ENCODE peak calls at places on chromosomes 3 and 15, in seven cellular contexts. G, V, W, T, Y, J and F are unnamed samples.

GRCh38 chr15:64004582-64004981 is 41.7 kb downstream of the DAPK2 start:
- DNase-seq in G (peak), V (no peak), W (no peak), T (no peak), Y (no peak), J (peak), F (no peak)

GRCh38 chr3:37991823-37992222 is 1.2 kb downstream of the VILL start:
- DNase-seq in G (no peak), V (no peak), W (no peak), T (no peak), Y (no peak), J (no peak), F (no peak)

GRCh38 chr3:112358311-112358780 is 25.4 kb downstream of the CD200 start:
- DNase-seq in G (no peak), V (no peak), W (no peak), T (no peak), Y (no peak), J (peak), F (no peak)

GRCh38 chr3:13703071-13703470 is 154.1 kb downstream of the FBLN2 start:
- DNase-seq in G (no peak), V (no peak), W (no peak), T (no peak), Y (no peak), J (no peak), F (no peak)

GRCh38 chr3:132879651-132880050 is 157.4 kb upstream of the NPHP3 start:
- DNase-seq in G (no peak), V (no peak), W (no peak), T (no peak), Y (no peak), J (no peak), F (no peak)

GRCh38 chr15:74378853-74379252 is 11.4 kb upstream of the CYP11A1 start:
- DNase-seq in G (no peak), V (no peak), W (no peak), T (no peak), Y (no peak), J (peak), F (peak)

GRCh38 chr15:48644498-48644826 is 1.0 kb downstream of the FBN1 start:
- DNase-seq in G (no peak), V (no peak), W (no peak), T (no peak), Y (no peak), J (peak), F (no peak)

GRCh38 chr15:59299919-59300617 is 72.6 kb downstream of the MYO1E start:
- DNase-seq in G (peak), V (peak), W (peak), T (no peak), Y (no peak), J (peak), F (peak)

GRCh38 chr15:92808611-92809063 is 91.5 kb upstream of the CHD2 start:
- DNase-seq in G (no peak), V (no peak), W (no peak), T (no peak), Y (no peak), J (no peak), F (peak)

GRCh38 chr15:48064435-48064834 is 56.4 kb upstream of the SLC24A5 start:
- DNase-seq in G (peak), V (no peak), W (no peak), T (no peak), Y (no peak), J (peak), F (no peak)

GRCh38 chr3:122515856-122516255 is 1.1 kb upstream of the KPNA1 start:
- DNase-seq in G (no peak), V (no peak), W (no peak), T (no peak), Y (no peak), J (no peak), F (no peak)

GRCh38 chr15:67543348-67543718 is 830 bp downstream of the MAP2K5 start:
- DNase-seq in G (no peak), V (no peak), W (peak), T (no peak), Y (no peak), J (peak), F (no peak)

GRCh38 chr3:197513953-197514785 is 41.6 kb downstream of the BDH1 start:
- DNase-seq in G (no peak), V (no peak), W (no peak), T (no peak), Y (no peak), J (no peak), F (no peak)

GRCh38 chr15:67884514-67885225 is 44.8 kb upstream of the RNU6-1 start:
- DNase-seq in G (peak), V (peak), W (peak), T (peak), Y (peak), J (peak), F (peak)

GRCh38 chr15:48976444-48977088 is 12.8 kb upstream of the SHC4 start:
- DNase-seq in G (no peak), V (no peak), W (no peak), T (no peak), Y (no peak), J (no peak), F (no peak)

GRCh38 chr3:121269389-121269788 is 276.4 kb downstream of the POLQ start:
- DNase-seq in G (no peak), V (no peak), W (no peak), T (no peak), Y (no peak), J (no peak), F (no peak)

GRCh38 chr3:36557708-36558100 is 177.4 kb downstream of the STAC start:
- DNase-seq in G (no peak), V (no peak), W (no peak), T (no peak), Y (no peak), J (no peak), F (no peak)

GRCh38 chr3:42541079-42541478 is 38.6 kb downstream of the VIPR1 start:
- DNase-seq in G (no peak), V (no peak), W (no peak), T (no peak), Y (no peak), J (no peak), F (no peak)

GRCh38 chr3:110180733-110181132 is 843.4 kb upstream of the DPPA4 start:
- DNase-seq in G (peak), V (no peak), W (no peak), T (no peak), Y (no peak), J (peak), F (peak)

GRCh38 chr3:67294341-67294740 is 296.2 kb downstream of the KBTBD8 start:
- DNase-seq in G (no peak), V (no peak), W (no peak), T (no peak), Y (no peak), J (no peak), F (no peak)

GRCh38 chr3:58577269-58577821 is at the start of gene FAM107A:
- DNase-seq in G (peak), V (no peak), W (no peak), T (no peak), Y (no peak), J (peak), F (peak)

GRCh38 chr15:40754574-40754882 is 526 bp downstream of the RMDN3 start:
- DNase-seq in G (no peak), V (no peak), W (no peak), T (no peak), Y (no peak), J (peak), F (no peak)

GRCh38 chr15:76058714-76059319 is 968 bp upstream of the TMEM266 start:
- DNase-seq in G (no peak), V (no peak), W (no peak), T (peak), Y (peak), J (peak), F (no peak)

GRCh38 chr15:94057305-94057704 is 174.1 kb upstream of the MCTP2 start:
- DNase-seq in G (no peak), V (no peak), W (no peak), T (no peak), Y (no peak), J (no peak), F (no peak)

GRCh38 chr3:134618986-134619615 is 31.7 kb downstream of the KY start:
- DNase-seq in G (no peak), V (no peak), W (no peak), T (no peak), Y (no peak), J (no peak), F (no peak)

GRCh38 chr3:136752046-136752326 is 192 bp downstream of the STAG1 start:
- DNase-seq in G (no peak), V (no peak), W (no peak), T (no peak), Y (peak), J (no peak), F (no peak)

GRCh38 chr15:63043391-63044076 is 987 bp downstream of the TPM1 start:
- DNase-seq in G (no peak), V (no peak), W (no peak), T (no peak), Y (peak), J (no peak), F (no peak)

GRCh38 chr3:5994651-5995050 is 807.1 kb downstream of the EDEM1 start:
- DNase-seq in G (no peak), V (no peak), W (no peak), T (no peak), Y (no peak), J (no peak), F (no peak)

GRCh38 chr15:51097553-51098330 is 3.0 kb upstream of the TNFAIP8L3 start:
- DNase-seq in G (no peak), V (no peak), W (no peak), T (no peak), Y (no peak), J (peak), F (peak)

GRCh38 chr3:42670670-42671069 is 14.7 kb upstream of the KLHL40 start:
- DNase-seq in G (no peak), V (no peak), W (no peak), T (no peak), Y (no peak), J (no peak), F (no peak)

GRCh38 chr3:8607285-8608040 is 37.1 kb downstream of the SSUH2 start:
- DNase-seq in G (peak), V (no peak), W (no peak), T (no peak), Y (peak), J (peak), F (peak)